ENCODE peak calls at places on chromosomes 5 and 9, in five cellular contexts. O, N, U, S and V are unnamed samples.

GRCh38 chr5:52802272-52803011 is 14.7 kb downstream of the ITGA1 start:
- DNase-seq in O (no peak), N (no peak), U (no peak), S (peak), V (no peak)

GRCh38 chr9:121285835-121286687 is 18.1 kb downstream of the GSN start:
- DNase-seq in O (no peak), N (no peak), U (no peak), S (peak), V (peak)

GRCh38 chr9:129750010-129750409 is 2.8 kb downstream of the PTGES start:
- DNase-seq in S (peak), N (no peak), U (no peak), O (no peak), V (no peak)

GRCh38 chr5:88145603-88146467 is 122.8 kb downstream of the TMEM161B start:
- DNase-seq in N (no peak), O (peak), U (no peak), S (peak), V (peak)

GRCh38 chr5:124408738-124409453 is 337.5 kb downstream of the ZNF608 start:
- DNase-seq in N (no peak), U (no peak), O (no peak), S (no peak), V (no peak)

GRCh38 chr5:159825551-159826051 is 90.7 kb upstream of the ADRA1B start:
- DNase-seq in N (no peak), O (no peak), U (no peak), S (peak), V (no peak)

GRCh38 chr9:111839387-111839786 is 44.6 kb upstream of the SHOC1 start:
- DNase-seq in U (no peak), N (no peak), S (peak), O (no peak), V (no peak)

GRCh38 chr5:78699565-78700143 is 51.1 kb upstream of the LHFPL2 start:
- DNase-seq in S (peak), U (no peak), N (no peak), O (no peak), V (no peak)

GRCh38 chr5:131541766-131542165 is 93.3 kb downstream of the RAPGEF6 start:
- DNase-seq in N (no peak), O (no peak), S (peak), U (no peak), V (no peak)

GRCh38 chr5:67537439-67538342 is 341.1 kb upstream of the CD180 start:
- DNase-seq in O (no peak), N (no peak), S (no peak), U (no peak), V (no peak)

GRCh38 chr9:91395553-91396470 is 27.8 kb downstream of the NFIL3 start:
- DNase-seq in O (no peak), U (no peak), S (peak), N (peak), V (no peak)

GRCh38 chr5:78979899-78980298 is 5.2 kb downstream of the ARSB start:
- DNase-seq in N (no peak), S (no peak), U (no peak), O (no peak), V (no peak)

GRCh38 chr5:34511915-34512314 is 144.2 kb upstream of the RAI14 start:
- DNase-seq in U (no peak), N (no peak), O (no peak), S (no peak), V (peak)

GRCh38 chr9:130556396-130557076 is 22.8 kb upstream of the FUBP3 start:
- DNase-seq in U (no peak), O (no peak), N (no peak), S (no peak), V (no peak)

GRCh38 chr5:122775713-122776084 is 819 bp downstream of the SNX2 start:
- DNase-seq in O (no peak), S (no peak), U (no peak), N (no peak), V (no peak)

GRCh38 chr5:81965510-81965909 is 6.3 kb upstream of the ATG10 start:
- DNase-seq in U (no peak), O (no peak), S (no peak), N (no peak), V (no peak)

GRCh38 chr5:171520300-171521170 is 101.1 kb downstream of the FGF18 start:
- DNase-seq in O (no peak), N (no peak), U (no peak), S (peak), V (peak)

GRCh38 chr5:132787076-132787475 is 10.0 kb upstream of the SEPTIN8 start:
- DNase-seq in S (peak), U (no peak), O (no peak), N (no peak), V (no peak)

GRCh38 chr5:159850192-159850573 is 66.1 kb upstream of the ADRA1B start:
- DNase-seq in O (no peak), N (no peak), S (peak), U (no peak), V (no peak)

GRCh38 chr5:135107101-135107500 is 73.1 kb upstream of the PITX1 start:
- DNase-seq in S (no peak), O (no peak), N (no peak), U (no peak), V (no peak)